ENCODE peak calls at places on chromosome 22, in four cellular contexts. X, I, P and U are unnamed samples. For H3K4me1, the result is how much of the 10 kb centered on the place peaks cover.

GRCh38 chr22:27734066-27734465 is 67.5 kb downstream of the MN1 start:
- DNase-seq in P (no peak), X (no peak), I (peak), U (no peak)

GRCh38 chr22:49305215-49305965 is 522.3 kb downstream of the BRD1 start:
- DNase-seq in P (peak), I (peak), X (peak), U (peak)

GRCh38 chr22:39937881-39938280 is 22.3 kb upstream of the TMA7B start:
- DNase-seq in I (no peak), X (no peak), P (no peak), U (no peak)

GRCh38 chr22:24117942-24118341 is 63.3 kb upstream of the SUSD2 start:
- DNase-seq in X (no peak), I (no peak), P (no peak), U (no peak)

GRCh38 chr22:37896181-37896592 is 9.9 kb upstream of the MICALL1 start:
- DNase-seq in X (no peak), I (no peak), P (peak), U (no peak)

GRCh38 chr22:19703869-19704268 is 10.4 kb upstream of the SEPTIN5 start:
- DNase-seq in X (no peak), P (no peak), I (peak), U (no peak)

GRCh38 chr22:37283393-37283937 is 1.2 kb downstream of the CYTH4 start:
- DNase-seq in P (no peak), X (no peak), I (no peak), U (no peak)

GRCh38 chr22:47609653-47610052 is 847.2 kb downstream of the TBC1D22A start:
- DNase-seq in X (no peak), P (no peak), I (no peak), U (peak)

GRCh38 chr22:31289335-31289734 is 3.0 kb downstream of the PIK3IP1 start:
- DNase-seq in P (no peak), I (peak), X (no peak), U (no peak)

GRCh38 chr22:21074092-21074715 is 28.5 kb downstream of the LRRC74B start:
- DNase-seq in X (peak), P (no peak), I (no peak), U (no peak)

GRCh38 chr22:30246962-30247376 is 410 bp upstream of the LIF start:
- DNase-seq in P (no peak), I (no peak), X (no peak), U (no peak)

GRCh38 chr22:23180301-23180892 is at the start of gene BCR:
- DNase-seq in I (peak), P (no peak), X (peak), U (no peak)

GRCh38 chr22:35552186-35552842 is 11.7 kb downstream of the RASD2 start:
- DNase-seq in X (peak), P (peak), I (no peak), U (no peak)

GRCh38 chr22:49929553-49929979 is 11.1 kb downstream of the CRELD2 start:
- DNase-seq in X (no peak), I (peak), P (no peak), U (no peak)

GRCh38 chr22:20783844-20784723 is 10.2 kb downstream of the SERPIND1 start:
- DNase-seq in I (no peak), P (peak), X (peak), U (no peak)

GRCh38 chr22:49380828-49381114 is 446.9 kb downstream of the BRD1 start:
- DNase-seq in X (no peak), I (no peak), P (no peak), U (peak)

GRCh38 chr22:48501231-48501750 is 1326.4 kb downstream of the BRD1 start:
- DNase-seq in I (no peak), P (no peak), X (no peak), U (no peak)

GRCh38 chr22:48356731-48357130 is 1470.9 kb downstream of the BRD1 start:
- DNase-seq in P (no peak), X (no peak), I (peak), U (no peak)

GRCh38 chr22:17746916-17747315 is 27.4 kb downstream of the BID start:
- DNase-seq in X (no peak), I (no peak), P (no peak), U (no peak)

GRCh38 chr22:30774566-30774965 is 79.9 kb downstream of the OSBP2 start:
- DNase-seq in P (no peak), X (no peak), I (no peak), U (no peak)

GRCh38 chr22:19228174-19228573 is 49.6 kb upstream of the SLC25A1 start:
- DNase-seq in P (no peak), I (no peak), X (no peak), U (no peak)

GRCh38 chr22:43001271-43002197 is 13.4 kb downstream of the PACSIN2 start:
- DNase-seq in X (no peak), P (peak), I (peak), U (no peak)

GRCh38 chr22:19175602-19176174 is 2.8 kb downstream of the SLC25A1 start:
- DNase-seq in X (no peak), I (no peak), P (no peak), U (no peak)

GRCh38 chr22:38981659-38982007 is 514 bp upstream of the APOBEC3B start:
- DNase-seq in X (no peak), I (no peak), P (no peak), U (no peak)

GRCh38 chr22:19571207-19571795 is 47.1 kb upstream of the CLDN5 start:
- DNase-seq in I (no peak), P (no peak), X (no peak), U (no peak)

GRCh38 chr22:47835726-47836125 is 1073.3 kb downstream of the TBC1D22A start:
- DNase-seq in X (peak), I (no peak), P (peak), U (no peak)

GRCh38 chr22:33913188-33913587 is 7.1 kb downstream of the LARGE1 start:
- DNase-seq in I (no peak), P (no peak), X (no peak), U (no peak)

GRCh38 chr22:33914699-33915098 is 5.6 kb downstream of the LARGE1 start:
- DNase-seq in X (no peak), P (no peak), I (no peak), U (no peak)

GRCh38 chr22:33909906-33910305 is 10.4 kb downstream of the LARGE1 start:
- DNase-seq in X (no peak), I (no peak), P (no peak), U (no peak)

GRCh38 chr22:33917744-33918406 is 2.4 kb downstream of the LARGE1 start:
- DNase-seq in P (peak), X (peak), I (no peak), U (no peak)

GRCh38 chr22:33914131-33914530 is 6.1 kb downstream of the LARGE1 start:
- DNase-seq in X (no peak), P (no peak), I (no peak), U (no peak)
- H3K4me1 ChIP-seq in X (under half), P (under half), I (under half), U (under half)

DNA sequence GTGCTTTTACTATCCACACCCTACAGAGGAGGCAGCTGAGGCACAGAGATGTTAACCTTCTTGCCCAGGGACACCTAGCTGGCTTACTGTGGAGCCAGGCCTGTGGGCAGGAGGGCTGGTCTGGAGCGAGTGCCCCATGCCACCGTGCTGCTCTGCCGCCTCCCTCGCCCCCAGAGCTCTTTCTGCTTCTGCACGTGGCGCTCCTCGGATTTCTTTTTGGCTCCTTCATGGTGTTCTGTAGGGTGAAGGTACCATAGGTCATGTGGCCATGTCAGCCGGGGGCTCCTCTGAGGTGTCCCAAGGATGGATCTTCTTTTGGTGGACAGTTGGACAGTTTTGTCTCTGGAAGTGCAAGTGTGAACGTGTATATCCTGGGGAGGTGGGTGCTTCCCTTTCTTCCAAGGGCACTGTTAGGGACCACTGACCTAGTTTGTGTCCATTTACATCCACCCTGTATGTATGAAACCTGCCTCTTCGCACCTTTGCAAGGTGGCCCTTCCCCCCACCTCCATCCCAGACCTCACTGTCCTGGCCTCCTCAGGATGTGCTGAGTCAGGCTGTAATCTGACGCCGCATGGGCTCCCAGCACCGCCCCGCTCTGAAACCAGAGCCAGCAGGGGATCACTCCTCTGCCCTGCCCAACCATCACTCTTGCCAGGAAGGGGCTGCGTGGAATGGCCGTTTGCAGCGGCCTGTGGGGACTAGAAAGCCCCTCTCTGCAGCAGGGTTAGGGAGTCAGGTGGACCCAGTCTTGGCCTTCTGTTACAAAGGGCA is 31.7 kb downstream of the POLR3H start:
- DNase-seq in X (peak), P (peak), I (no peak), U (no peak)
- TF ChIP-seq EP300 in X (no peak), P (no peak), I (no peak), U (no peak)

DNA sequence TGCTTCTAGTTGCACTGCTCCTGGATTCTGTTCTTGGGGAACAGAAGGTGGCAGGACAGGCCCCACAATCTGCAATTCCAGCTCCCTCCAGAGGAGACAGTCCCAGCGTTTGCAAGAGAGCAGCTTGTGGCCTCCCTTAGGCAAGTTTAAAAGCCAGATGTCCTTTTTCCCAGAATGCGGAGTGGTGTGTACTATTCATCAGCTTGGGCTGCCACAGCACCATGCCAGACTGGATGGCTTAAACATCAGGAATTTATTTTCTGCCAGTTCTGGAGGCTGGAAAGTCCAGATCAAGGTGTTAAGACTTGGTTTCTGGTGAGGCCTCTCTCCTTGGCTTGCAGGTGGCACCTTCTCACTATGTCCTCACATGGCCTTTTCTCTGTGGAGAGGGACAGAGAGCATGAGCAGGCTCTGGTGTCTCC is 11.7 kb downstream of the MIAT start:
- DNase-seq in X (peak), P (peak), I (no peak), U (no peak)
- TF ChIP-seq CTCF in X (peak), P (no peak), I (no peak), U (no peak)

DNA sequence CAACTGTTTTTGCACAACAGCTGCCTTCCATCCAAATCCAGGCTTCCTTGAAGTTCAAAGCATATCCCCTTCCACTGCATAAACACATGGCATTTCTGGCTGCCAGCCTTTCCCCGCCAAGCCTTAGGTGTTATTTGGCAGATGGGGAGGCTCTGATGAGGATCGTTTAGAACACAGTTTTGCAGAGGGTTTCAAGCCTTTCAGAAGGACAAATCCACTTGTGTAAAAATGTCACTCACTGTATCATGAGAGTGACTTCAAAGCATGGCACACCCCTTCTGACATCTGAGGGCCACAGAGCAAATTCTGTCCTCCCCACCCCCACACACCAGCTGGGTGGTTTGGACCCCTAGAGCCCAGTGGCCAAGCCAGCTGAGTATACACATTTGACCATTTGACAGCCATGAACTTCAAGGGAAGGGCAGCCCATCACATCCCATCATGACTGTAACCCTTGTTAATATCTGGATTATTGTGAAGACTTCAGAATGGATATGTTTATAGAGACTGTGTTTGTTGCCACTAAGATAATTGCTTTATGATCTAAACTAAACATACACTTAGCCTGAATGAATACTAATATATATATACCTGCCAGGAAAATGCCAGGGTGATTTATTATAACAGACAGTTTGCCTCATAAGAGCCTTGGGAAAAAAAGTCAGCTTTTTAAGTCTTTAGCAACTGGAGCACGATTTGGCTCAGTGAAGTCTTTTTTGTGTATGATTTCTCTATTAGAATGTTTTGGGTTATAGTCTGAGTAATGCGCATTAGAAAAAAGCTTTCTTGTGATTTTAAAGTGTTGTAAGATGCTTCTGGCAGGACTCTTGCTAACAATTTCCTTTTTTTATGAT is 31.9 kb downstream of the FBLN1 start:
- DNase-seq in P (no peak), I (peak), X (no peak), U (no peak)
- H3K4me1 ChIP-seq in P (under half), I (half or more), X (under half), U (half or more)